ENCODE peak calls at places on chromosome 12, in eight cellular contexts. L is left cardiac atrium; U is NCI-H1105; D is activated T-cell treated with anti-CD3 and anti-CD28 coated beads for 1 hour; G is brain microvascular endothelial cell; F is GM12891; S is T-helper 1 cell; Q is CD4-positive, CD25-positive, alpha-beta regulatory T cell. N is an unnamed sample.

GRCh38 chr12:6684609-6685008 is 4.6 kb downstream of the ZNF384 start:
- DNase-seq in L (no peak), U (peak), D (no peak), G (no peak), F (no peak), S (peak), Q (peak), N (peak)

GRCh38 chr12:47942327-47943230 is 20.8 kb upstream of the TMEM106C start:
- DNase-seq in L (no peak), U (no peak), D (peak), G (no peak), F (no peak), S (peak), Q (peak), N (peak)

GRCh38 chr12:24838531-24838950 is 110.4 kb downstream of the BCAT1 start:
- DNase-seq in L (no peak), U (no peak), D (no peak), G (peak), F (no peak), S (peak), Q (no peak), N (no peak)

GRCh38 chr12:124030510-124030909 is 57.5 kb downstream of the ZNF664 start:
- DNase-seq in L (no peak), U (no peak), D (no peak), G (peak), F (no peak), S (no peak), Q (no peak), N (no peak)

GRCh38 chr12:18320036-18320617 is 58.8 kb downstream of the PIK3C2G start:
- DNase-seq in L (no peak), U (no peak), D (no peak), G (peak), F (no peak), S (no peak), Q (no peak), N (peak)

GRCh38 chr12:114695305-114695592 is 11.3 kb upstream of the TBX3 start:
- DNase-seq in L (no peak), U (no peak), D (no peak), G (no peak), F (no peak), S (no peak), Q (no peak), N (no peak)

GRCh38 chr12:67442896-67443295 is 173.7 kb downstream of the CAND1 start:
- DNase-seq in L (no peak), U (no peak), D (no peak), G (no peak), F (no peak), S (no peak), Q (no peak), N (no peak)

GRCh38 chr12:67795235-67795634 is 146.7 kb downstream of the DYRK2 start:
- DNase-seq in L (no peak), U (no peak), D (no peak), G (peak), F (no peak), S (no peak), Q (no peak), N (no peak)

GRCh38 chr12:47417146-47417545 is 288.7 kb downstream of the RPAP3 start:
- DNase-seq in L (no peak), U (no peak), D (no peak), G (no peak), F (no peak), S (no peak), Q (no peak), N (no peak)

GRCh38 chr12:116916714-116917114 is 6.0 kb downstream of the FBXW8 start:
- DNase-seq in L (no peak), U (no peak), D (peak), G (peak), F (no peak), S (peak), Q (peak), N (peak)

GRCh38 chr12:92034858-92035401 is 110.7 kb downstream of the BTG1 start:
- DNase-seq in L (peak), U (peak), D (peak), G (peak), F (no peak), S (peak), Q (peak), N (no peak)